ENCODE peak calls at places on chromosomes 6 and 20, in nine cellular contexts. S is Peyer's patch; P is fibroblast of mammary gland; O is activated CD4-positive, CD25-positive, alpha-beta regulatory T cell; E is HTR-8/SVneo; T is progenitor cell of endocrine pancreas; M is activated T-helper 1 cell treated with anti-CD3 and anti-CD28 coated beads, Interleukin-12 subunit alpha, Interleukin-12 subunit beta, Interleukin-2, Interleukin-4 antibody, amounts not matched to agents 30 ng/mL and 10 ng/mL and 1 ng/mL, durations not matched to agents 14 hours and 24 hours and 36 hours; Q is SK-N-SH; L is CD8-positive, alpha-beta T cell. C is an unnamed sample.

GRCh38 chr6:88179692-88180091 is 13.5 kb upstream of the CNR1 start:
- DNase-seq in E (no peak), P (no peak), L (no peak), Q (no peak), S (peak), T (no peak), O (no peak), M (no peak), C (no peak)

GRCh38 chr20:62829231-62830230 is 12.7 kb downstream of the COL9A3 start:
- DNase-seq in M (no peak), P (no peak), O (no peak), L (no peak), E (no peak), Q (peak), T (no peak), S (no peak), C (no peak)

GRCh38 chr6:52517502-52518278 is 59.2 kb downstream of the TRAM2 start:
- DNase-seq in S (peak), T (no peak), E (peak), L (no peak), O (no peak), Q (peak), P (peak), M (peak), C (peak)

GRCh38 chr6:155417454-155417853 is 38.2 kb downstream of the NOX3 start:
- DNase-seq in T (no peak), S (no peak), P (peak), E (no peak), M (no peak), O (no peak), Q (no peak), L (no peak), C (no peak)

GRCh38 chr6:124885171-124885570 is 77.1 kb upstream of the RNF217 start:
- DNase-seq in T (no peak), S (no peak), E (no peak), Q (no peak), O (no peak), M (no peak), L (no peak), P (no peak), C (no peak)

GRCh38 chr20:50284811-50285375 is 94.3 kb downstream of the CEBPB start:
- DNase-seq in Q (peak), O (no peak), S (no peak), T (no peak), E (no peak), M (no peak), L (no peak), P (no peak), C (no peak)

GRCh38 chr6:145372671-145373123 is 362.6 kb downstream of the EPM2A start:
- DNase-seq in L (no peak), S (no peak), E (peak), Q (no peak), M (no peak), T (no peak), P (peak), O (no peak), C (peak)

GRCh38 chr20:31751126-31751525 is 12.0 kb downstream of the TPX2 start:
- DNase-seq in T (no peak), M (no peak), P (peak), S (no peak), Q (no peak), E (no peak), L (no peak), O (no peak), C (no peak)

GRCh38 chr6:116827561-116828240 is 1.2 kb downstream of the GPRC6A start:
- DNase-seq in P (no peak), L (no peak), Q (no peak), O (no peak), T (no peak), E (no peak), M (no peak), S (no peak), C (no peak)

GRCh38 chr6:33578588-33579011 is 1.5 kb downstream of the BAK1 start:
- DNase-seq in L (no peak), O (no peak), E (no peak), S (peak), M (peak), T (no peak), Q (no peak), P (no peak), C (no peak)

GRCh38 chr6:158653577-158654354 is 3.9 kb downstream of the SYTL3 start:
- DNase-seq in S (peak), E (no peak), T (no peak), L (peak), O (peak), Q (no peak), M (peak), P (no peak), C (no peak)

GRCh38 chr6:50959081-50959641 is 140.5 kb downstream of the TFAP2B start:
- DNase-seq in L (no peak), O (no peak), M (no peak), T (no peak), Q (peak), S (no peak), P (no peak), E (no peak), C (no peak)

GRCh38 chr6:21741221-21742109 is 147.9 kb downstream of the SOX4 start:
- DNase-seq in P (no peak), Q (peak), M (no peak), L (no peak), O (no peak), T (no peak), E (no peak), S (no peak), C (no peak)

GRCh38 chr20:32439132-32439829 is 81.2 kb downstream of the ASXL1 start:
- DNase-seq in T (no peak), L (no peak), O (no peak), P (peak), Q (no peak), E (no peak), S (no peak), M (no peak), C (peak)

GRCh38 chr20:45470939-45471338 is 1.4 kb downstream of the WFDC2 start:
- DNase-seq in Q (no peak), T (no peak), E (no peak), S (no peak), O (no peak), P (peak), M (no peak), L (no peak), C (no peak)

GRCh38 chr6:148415511-148416286 is 73.1 kb downstream of the SASH1 start:
- DNase-seq in T (no peak), O (no peak), L (no peak), M (no peak), Q (no peak), S (no peak), E (no peak), P (no peak), C (no peak)

GRCh38 chr6:12403201-12403826 is 113.2 kb downstream of the EDN1 start:
- DNase-seq in P (peak), L (no peak), M (no peak), T (no peak), Q (no peak), S (no peak), O (no peak), E (peak), C (peak)

GRCh38 chr6:29602564-29603361 is 17.8 kb downstream of the OR2H2 start:
- DNase-seq in Q (peak), M (no peak), E (peak), L (no peak), T (no peak), O (no peak), P (no peak), S (no peak), C (no peak)

GRCh38 chr6:29941006-29941405 is 1.3 kb upstream of the HLA-A start:
- DNase-seq in E (no peak), M (no peak), S (no peak), O (no peak), T (no peak), L (no peak), P (peak), Q (no peak), C (no peak)

GRCh38 chr6:88662653-88663174 is 300.7 kb downstream of the RNGTT start:
- DNase-seq in P (no peak), Q (no peak), T (no peak), S (no peak), O (no peak), L (no peak), E (no peak), M (no peak), C (no peak)

GRCh38 chr20:11891081-11891826 is 26.4 kb upstream of the BTBD3 start:
- DNase-seq in O (no peak), Q (peak), M (peak), T (peak), E (no peak), S (no peak), L (no peak), P (peak), C (no peak)

GRCh38 chr6:4788953-4789584 is 12.9 kb downstream of the CDYL start:
- DNase-seq in P (no peak), L (no peak), Q (no peak), T (no peak), O (no peak), E (no peak), S (peak), M (no peak), C (no peak)

GRCh38 chr6:142945446-142946180 is 637 bp upstream of the HIVEP2 start:
- DNase-seq in Q (peak), O (peak), M (peak), E (no peak), P (peak), T (peak), L (peak), S (peak), C (no peak)

GRCh38 chr6:108635505-108636226 is 74.9 kb downstream of the FOXO3 start:
- DNase-seq in Q (no peak), P (no peak), E (no peak), M (peak), O (no peak), S (no peak), T (no peak), L (peak), C (no peak)

GRCh38 chr6:41429506-41430504 is 94.4 kb downstream of the NCR2 start:
- DNase-seq in L (no peak), S (no peak), P (no peak), O (no peak), T (no peak), Q (no peak), E (no peak), M (no peak), C (no peak)

GRCh38 chr6:10409766-10410209 is 5.1 kb downstream of the TFAP2A start:
- DNase-seq in O (no peak), M (no peak), T (no peak), S (no peak), P (no peak), Q (no peak), E (no peak), L (no peak), C (no peak)

GRCh38 chr20:25864326-25864970 is 167.8 kb upstream of the ZNF337 start:
- DNase-seq in M (no peak), L (no peak), E (no peak), O (no peak), S (no peak), Q (no peak), P (no peak), T (no peak), C (no peak)

GRCh38 chr6:144149894-144150672 is at the start of gene STX11:
- DNase-seq in S (peak), E (peak), L (peak), M (peak), P (peak), O (peak), T (peak), Q (peak), C (no peak)

GRCh38 chr6:129543981-129544380 is 166.0 kb downstream of the ARHGAP18 start:
- DNase-seq in T (no peak), L (no peak), S (no peak), Q (no peak), M (no peak), P (peak), O (no peak), E (no peak), C (no peak)